ENCODE peak calls at places on chromosomes 1 and 21, in ten cellular contexts. B, W, M, D, L, P, I, Q, Y and K are unnamed samples.

GRCh38 chr1:82695443-82695842 is 894.7 kb downstream of the ADGRL2 start:
- DNase-seq in B (peak), W (no peak), M (no peak), D (no peak), L (no peak), P (no peak), I (no peak), Q (no peak), Y (no peak), K (no peak)

GRCh38 chr1:180271640-180272255 is 41.7 kb downstream of the LHX4 start:
- DNase-seq in B (no peak), W (no peak), M (no peak), D (no peak), L (no peak), P (no peak), I (no peak), Q (no peak), Y (no peak), K (no peak)

GRCh38 chr1:162157469-162157868 is 88.0 kb downstream of the NOS1AP start:
- DNase-seq in B (no peak), W (no peak), M (no peak), D (no peak), L (no peak), P (no peak), I (no peak), Q (no peak), Y (no peak), K (no peak)

GRCh38 chr1:91851130-91852010 is 34.6 kb downstream of the TGFBR3 start:
- DNase-seq in B (peak), W (peak), M (peak), D (peak), L (no peak), P (no peak), I (peak), Q (no peak), Y (no peak), K (no peak)

GRCh38 chr21:39196310-39196709 is 13.1 kb upstream of the PSMG1 start:
- DNase-seq in B (no peak), W (no peak), M (no peak), D (no peak), L (no peak), P (no peak), I (no peak), Q (no peak), Y (no peak), K (no peak)

GRCh38 chr21:35050348-35051286 is 1.5 kb upstream of the RUNX1 start:
- DNase-seq in B (no peak), W (no peak), M (no peak), D (no peak), L (peak), P (no peak), I (no peak), Q (no peak), Y (no peak), K (no peak)

GRCh38 chr1:215766521-215766920 is 199.4 kb downstream of the KCTD3 start:
- DNase-seq in B (no peak), W (no peak), M (no peak), D (no peak), L (no peak), P (no peak), I (no peak), Q (no peak), Y (no peak), K (no peak)

GRCh38 chr1:29459551-29459945 is 223.2 kb downstream of the PTPRU start:
- DNase-seq in B (no peak), W (no peak), M (no peak), D (no peak), L (no peak), P (no peak), I (no peak), Q (no peak), Y (no peak), K (no peak)

GRCh38 chr21:42393443-42393950 is 2.4 kb downstream of the TMPRSS3 start:
- DNase-seq in B (no peak), W (no peak), M (no peak), D (no peak), L (no peak), P (no peak), I (no peak), Q (no peak), Y (no peak), K (no peak)

GRCh38 chr1:160866861-160867260 is 4.2 kb upstream of the CD244 start:
- DNase-seq in B (no peak), W (no peak), M (no peak), D (no peak), L (no peak), P (no peak), I (no peak), Q (no peak), Y (no peak), K (no peak)